ENCODE peak calls at places on chromosomes 4 and X, in four cellular contexts. R is breast epithelium, V is prostate gland, I is GM12892. A is an unnamed sample.

GRCh38 chrX:476724-477075 is 90.0 kb upstream of the PPP2R3B start:
- DNase-seq in V (no peak), R (no peak), I (no peak), A (peak; percentile 49)

GRCh38 chrX:103061486-103061885 is 2.5 kb downstream of the BEX1 start:
- DNase-seq in I (no peak), V (no peak), R (no peak), A (no peak)

GRCh38 chrX:47430925-47431324 is 52.1 kb downstream of the ZNF41 start:
- DNase-seq in V (no peak), R (no peak), I (no peak), A (no peak)

GRCh38 chr4:150152764-150153163 is 74.5 kb downstream of the DCLK2 start:
- DNase-seq in V (no peak), I (no peak), R (no peak), A (no peak)

GRCh38 chr4:186596850-186597390 is 41.6 kb upstream of the MTNR1A start:
- DNase-seq in R (no peak), I (no peak), V (no peak), A (no peak)

GRCh38 chr4:172709376-172709775 is 459.2 kb upstream of the GALNT7 start:
- DNase-seq in I (no peak), V (no peak), R (no peak), A (no peak)

GRCh38 chr4:153486281-153487151 is 20.4 kb downstream of the TMEM131L start:
- DNase-seq in R (peak; percentile 63), V (peak; percentile 78), I (no peak), A (no peak)

GRCh38 chrX:108516184-108516583 is 76.5 kb downstream of the COL4A5 start:
- DNase-seq in V (no peak), I (no peak), R (no peak), A (no peak)

GRCh38 chr4:152667781-152668180 is 12.0 kb downstream of the TMEM154 start:
- DNase-seq in R (no peak), V (no peak), I (no peak), A (no peak)

GRCh38 chrX:119067023-119067739 is 5.6 kb upstream of the CT47C1 start:
- DNase-seq in V (peak; percentile 16), I (no peak), R (peak; percentile 52), A (no peak)

GRCh38 chr4:75660491-75660890 is 12.7 kb downstream of the G3BP2 start:
- DNase-seq in V (no peak), I (no peak), R (no peak), A (no peak)

GRCh38 chr4:86106475-86106874 is 253.4 kb downstream of the MAPK10 start:
- DNase-seq in V (no peak), R (no peak), I (no peak), A (no peak)
- TF ChIP-seq POLR2AphosphoS5 in V (no peak), R (no peak), I (no peak), A (no peak)

GRCh38 chr4:174596513-174596912 is 74.2 kb upstream of the HPGD start:
- DNase-seq in V (no peak), R (no peak), I (no peak), A (no peak)
- TF ChIP-seq POLR2AphosphoS5 in V (no peak), R (no peak), I (no peak), A (no peak)

GRCh38 chr4:6601661-6602250 is 26.8 kb downstream of the MAN2B2 start:
- DNase-seq in V (no peak), I (no peak), R (no peak), A (no peak)
- TF ChIP-seq POLR2AphosphoS5 in V (no peak), I (no peak), R (no peak), A (no peak)

DNA sequence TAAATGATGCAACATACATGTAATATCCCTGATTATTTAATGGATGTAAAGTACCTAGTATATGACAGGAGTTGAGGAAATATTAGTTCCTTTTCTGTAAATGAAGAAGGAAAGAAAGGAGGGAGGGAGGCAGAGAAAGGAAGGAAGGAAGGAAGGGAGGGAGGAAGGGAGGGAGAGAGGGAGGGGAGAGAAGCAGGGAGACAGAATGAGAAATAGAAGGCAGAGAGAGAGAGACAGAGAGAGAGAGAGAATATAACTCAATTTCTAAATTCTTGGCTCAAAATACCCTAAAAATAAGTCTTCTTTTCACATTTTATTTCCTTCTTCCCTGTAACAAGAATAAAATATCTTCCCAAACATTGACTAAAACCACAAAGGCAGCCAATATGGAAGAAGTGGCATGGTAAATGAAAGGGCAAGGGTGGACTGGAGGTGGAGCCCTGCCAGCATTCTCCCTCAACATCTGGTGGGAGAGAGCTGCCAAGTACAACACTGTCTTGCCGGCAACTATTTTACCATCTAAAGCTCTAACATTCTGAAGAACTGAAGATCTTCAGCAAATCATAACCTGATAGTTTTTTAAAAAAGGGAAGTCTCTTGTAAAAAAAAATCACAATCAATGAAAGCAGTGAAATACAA is 245.1 kb downstream of the PPP3CA start:
- DNase-seq in R (peak; percentile 48), V (no peak), I (no peak), A (no peak)
- TF ChIP-seq POLR2AphosphoS5 in R (no peak), V (no peak), I (no peak), A (no peak)

GRCh38 chr4:144906181-144906895 is 191.7 kb downstream of the ANAPC10 start:
- DNase-seq in I (no peak), V (no peak), R (no peak), A (no peak)
- TF ChIP-seq POLR2AphosphoS5 in I (no peak), V (no peak), R (no peak), A (no peak)